ENCODE peak calls at places on chromosomes 5 and 9, in nine cellular contexts. R is activated CD4-positive, CD25-positive, alpha-beta regulatory T cell; B is tibial nerve; P is NCI-H1105; A is anterior cingulate cortex; L is fibroblast of pulmonary artery; N is activated CD8-positive, alpha-beta memory T cell treated with anti-CD3 and anti-CD28 coated beads, Interleukin-2, amount 50 U/mL, for 4 hours; F is activated B cell treated with CpG ODN at 0.5 μM for 24 hours; Z is DMS153. M is an unnamed sample.

GRCh38 chr5:71905804-71906711 is 187.0 kb downstream of the CARTPT start:
- DNase-seq in A (no peak), P (peak), L (no peak), Z (no peak), N (no peak), F (no peak), R (no peak), B (no peak), M (no peak)

GRCh38 chr9:35813434-35814105 is 1.3 kb downstream of the HINT2 start:
- DNase-seq in B (no peak), P (no peak), N (no peak), A (no peak), R (no peak), L (peak), Z (no peak), F (no peak), M (no peak)

GRCh38 chr5:170597109-170597741 is 93.4 kb downstream of the KCNIP1 start:
- DNase-seq in Z (no peak), A (no peak), L (no peak), F (no peak), N (no peak), R (no peak), P (no peak), B (peak), M (peak)

GRCh38 chr9:132094314-132094791 is 14.7 kb upstream of the MED27 start:
- DNase-seq in L (peak), Z (no peak), B (no peak), P (no peak), F (no peak), N (no peak), A (no peak), R (no peak), M (peak)

GRCh38 chr5:142210011-142210410 is 101.4 kb downstream of the NDFIP1 start:
- DNase-seq in Z (no peak), R (no peak), L (no peak), A (no peak), P (no peak), F (no peak), N (no peak), B (no peak), M (no peak)

GRCh38 chr5:21573915-21574314 is 1279.2 kb downstream of the CDH12 start:
- DNase-seq in L (no peak), N (no peak), Z (peak), R (no peak), P (peak), B (no peak), A (no peak), F (no peak), M (no peak)

GRCh38 chr9:27714388-27714787 is 141.1 kb upstream of the C9orf72 start:
- DNase-seq in P (no peak), F (no peak), A (no peak), R (no peak), B (no peak), N (no peak), Z (no peak), L (no peak), M (no peak)

GRCh38 chr5:33649801-33650482 is 209.2 kb downstream of the TARS1 start:
- DNase-seq in A (no peak), R (no peak), B (no peak), F (no peak), L (peak), Z (no peak), N (no peak), P (no peak), M (no peak)

GRCh38 chr9:4442806-4443205 is 47.5 kb upstream of the SLC1A1 start:
- DNase-seq in P (no peak), A (no peak), N (no peak), B (no peak), L (no peak), F (no peak), Z (no peak), R (no peak), M (no peak)

GRCh38 chr9:131274674-131275331 is 1.5 kb downstream of the FAM78A start:
- DNase-seq in A (no peak), N (no peak), F (peak), L (no peak), R (no peak), P (no peak), Z (no peak), B (peak), M (no peak)

GRCh38 chr5:75928992-75929391 is 154.2 kb upstream of the SV2C start:
- DNase-seq in A (no peak), P (no peak), N (no peak), L (no peak), B (no peak), Z (no peak), R (no peak), F (no peak), M (no peak)

GRCh38 chr5:137466888-137467287 is 32.2 kb downstream of the SPOCK1 start:
- DNase-seq in B (no peak), F (no peak), A (peak), Z (no peak), N (no peak), P (no peak), R (no peak), L (peak), M (no peak)

GRCh38 chr5:176499273-176499672 is 37.9 kb downstream of the RNF44 start:
- DNase-seq in R (no peak), F (no peak), Z (no peak), B (no peak), A (no peak), N (no peak), L (no peak), P (no peak), M (no peak)

GRCh38 chr9:107474124-107474523 is 15.4 kb downstream of the KLF4 start:
- DNase-seq in L (no peak), B (no peak), A (no peak), N (no peak), R (no peak), P (no peak), F (no peak), Z (no peak), M (no peak)

GRCh38 chr5:127013407-127013806 is 17.0 kb downstream of the MARCHF3 start:
- DNase-seq in B (no peak), N (no peak), R (no peak), Z (no peak), P (no peak), L (no peak), A (no peak), F (no peak), M (no peak)

GRCh38 chr9:34993502-34994428 is 4.2 kb downstream of the DNAJB5 start:
- DNase-seq in Z (no peak), A (peak), L (peak), F (no peak), N (no peak), P (no peak), R (no peak), B (peak), M (no peak)

GRCh38 chr5:74641014-74641777 is 668 bp upstream of the ENC1 start:
- DNase-seq in F (peak), P (no peak), N (peak), A (peak), L (peak), R (no peak), Z (peak), B (peak), M (peak)

GRCh38 chr5:83472508-83473343 is 1.2 kb downstream of the VCAN start:
- DNase-seq in R (no peak), A (no peak), Z (no peak), L (no peak), P (no peak), N (no peak), F (no peak), B (peak), M (no peak)

GRCh38 chr9:97545507-97545906 is 44.0 kb downstream of the TMOD1 start:
- DNase-seq in Z (no peak), A (no peak), R (no peak), F (no peak), N (no peak), B (no peak), P (no peak), L (no peak), M (no peak)

GRCh38 chr5:16754621-16755020 is 137.8 kb upstream of the RETREG1 start:
- DNase-seq in L (no peak), P (no peak), Z (no peak), A (no peak), B (no peak), R (no peak), F (no peak), N (no peak), M (no peak)

GRCh38 chr9:129236441-129237145 is 58.5 kb upstream of the IER5L start:
- DNase-seq in R (no peak), N (no peak), B (no peak), A (no peak), F (no peak), L (no peak), P (no peak), Z (no peak), M (no peak)

GRCh38 chr9:110545705-110546104 is 33.8 kb downstream of the SVEP1 start:
- DNase-seq in P (no peak), L (no peak), R (no peak), F (no peak), A (no peak), N (no peak), Z (peak), B (no peak), M (peak)

GRCh38 chr5:86143837-86144236 is 473.9 kb upstream of the COX7C start:
- DNase-seq in R (no peak), A (no peak), F (no peak), P (no peak), Z (no peak), B (no peak), L (no peak), N (no peak), M (no peak)

GRCh38 chr9:124835026-124835501 is 18.2 kb upstream of the WDR38 start:
- DNase-seq in A (no peak), L (peak), Z (peak), B (peak), F (no peak), R (no peak), N (no peak), P (peak), M (peak)

GRCh38 chr5:32030226-32030625 is 143.9 kb downstream of the GOLPH3 start:
- DNase-seq in F (no peak), B (no peak), P (no peak), Z (no peak), R (no peak), A (no peak), N (no peak), L (no peak), M (no peak)

M was measured in Caki2.